ENCODE peak calls at places on chromosomes 11 and 22, in ten cellular contexts. X, A, K, M, G, L, R, H, N and W are unnamed samples.

GRCh38 chr11:66891849-66892660 is 35.2 kb downstream of the LRFN4 start:
- DNase-seq in X (peak; percentile 97), A (no peak), K (peak; percentile 87), M (peak; percentile 82), G (peak; percentile 35), L (peak; percentile 97), R (peak; percentile 91), H (no peak), N (no peak), W (peak; percentile 97)

GRCh38 chr11:123483058-123483457 is 53.0 kb downstream of the GRAMD1B start:
- DNase-seq in X (peak; percentile 74), A (no peak), K (no peak), M (peak; percentile 28), G (no peak), L (peak; percentile 76), R (no peak), H (no peak), N (no peak), W (no peak)

GRCh38 chr11:57481915-57482781 is 21.8 kb downstream of the RTN4RL2 start:
- DNase-seq in X (no peak), A (no peak), K (no peak), M (no peak), G (no peak), L (no peak), R (no peak), H (no peak), N (no peak), W (no peak)

GRCh38 chr11:22479986-22480740 is 142.0 kb downstream of the SLC17A6 start:
- DNase-seq in X (no peak), A (no peak), K (no peak), M (no peak), G (no peak), L (no peak), R (no peak), H (no peak), N (no peak), W (no peak)

GRCh38 chr11:105152556-105152955 is 13.0 kb upstream of the CARD18 start:
- DNase-seq in X (no peak), A (no peak), K (no peak), M (no peak), G (no peak), L (peak; percentile 52), R (no peak), H (no peak), N (no peak), W (no peak)

GRCh38 chr22:19640306-19640705 is 74.0 kb upstream of the SEPTIN5 start:
- DNase-seq in X (no peak), A (no peak), K (no peak), M (no peak), G (no peak), L (no peak), R (no peak), H (no peak), N (no peak), W (no peak)

GRCh38 chr22:49505337-49506009 is 322.2 kb downstream of the BRD1 start:
- DNase-seq in X (no peak), A (no peak), K (no peak), M (no peak), G (no peak), L (no peak), R (no peak), H (no peak), N (no peak), W (no peak)

GRCh38 chr22:38802671-38803121 is 8.8 kb upstream of the DNAL4 start:
- DNase-seq in X (peak; percentile 96), A (no peak), K (peak; percentile 79), M (peak; percentile 79), G (no peak), L (peak; percentile 98), R (peak; percentile 39), H (no peak), N (no peak), W (peak; percentile 98)

GRCh38 chr22:41888638-41889200 is 26.2 kb downstream of the SHISA8 start:
- DNase-seq in X (no peak), A (no peak), K (no peak), M (no peak), G (no peak), L (peak; percentile 14), R (no peak), H (no peak), N (no peak), W (peak; percentile 34)